ENCODE peak calls at places on chromosomes 7 and 10, in four cellular contexts. L is nephron progenitor cell, S is endodermal cell, V is HCT116. M is an unnamed sample.

GRCh38 chr7:133773601-133774000 is 353.5 kb upstream of the LRGUK start:
- DNase-seq in L (no peak), S (no peak), V (no peak), M (no peak)

GRCh38 chr10:28036587-28036986 is 37.7 kb upstream of the ODAD2 start:
- DNase-seq in L (no peak), S (no peak), V (no peak), M (no peak)

GRCh38 chr7:82343-83155 is 109.8 kb upstream of the FAM20C start:
- DNase-seq in L (no peak), S (peak), V (no peak), M (no peak)

GRCh38 chr7:132783824-132784223 is 207.6 kb upstream of the PLXNA4 start:
- DNase-seq in L (no peak), S (no peak), V (peak), M (no peak)

GRCh38 chr7:67713651-67714050 is 717.0 kb downstream of the TYW1 start:
- DNase-seq in L (no peak), S (no peak), V (no peak), M (no peak)

GRCh38 chr10:3206516-3207157 is 34.1 kb upstream of the PITRM1 start:
- DNase-seq in L (no peak), S (no peak), V (no peak), M (no peak)

GRCh38 chr10:58291538-58292174 is 22.7 kb downstream of the CISD1 start:
- DNase-seq in L (no peak), S (no peak), V (peak), M (peak)

GRCh38 chr10:83991986-83992753 is 147.1 kb upstream of the GHITM start:
- DNase-seq in L (peak), S (peak), V (peak), M (peak)

GRCh38 chr7:155141562-155141961 is 71.4 kb downstream of the HTR5A start:
- DNase-seq in L (no peak), S (peak), V (no peak), M (no peak)

GRCh38 chr7:36784991-36785940 is 61.0 kb upstream of the AOAH start:
- DNase-seq in L (no peak), S (no peak), V (no peak), M (no peak)

GRCh38 chr7:99293650-99294049 is 21.0 kb downstream of the MYH16 start:
- DNase-seq in L (no peak), S (no peak), V (no peak), M (no peak)

GRCh38 chr10:88992945-88993537 is 2.4 kb downstream of the FAS start:
- DNase-seq in L (no peak), S (no peak), V (no peak), M (no peak)

GRCh38 chr7:152752513-152752912 is 7.0 kb upstream of the ACTR3B start:
- DNase-seq in L (no peak), S (peak), V (no peak), M (no peak)

GRCh38 chr7:41977165-41977651 is 259.8 kb downstream of the GLI3 start:
- DNase-seq in L (peak), S (peak), V (peak), M (no peak)

GRCh38 chr7:100837099-100837836 is 9.9 kb upstream of the EPHB4 start:
- DNase-seq in L (peak), S (peak), V (peak), M (peak)

GRCh38 chr7:148697950-148698396 is 730 bp upstream of the CUL1 start:
- DNase-seq in L (no peak), S (no peak), V (no peak), M (no peak)

GRCh38 chr7:11830582-11831382 is 1.2 kb downstream of the THSD7A start:
- DNase-seq in L (no peak), S (peak), V (no peak), M (no peak)

GRCh38 chr10:6049031-6049400 is 13.2 kb downstream of the IL2RA start:
- DNase-seq in L (no peak), S (peak), V (no peak), M (no peak)

GRCh38 chr7:46764100-46764941 is 817.6 kb downstream of the TNS3 start:
- DNase-seq in L (no peak), S (no peak), V (peak), M (peak)

GRCh38 chr10:69160809-69161225 is 19.2 kb upstream of the SUPV3L1 start:
- DNase-seq in L (no peak), S (no peak), V (no peak), M (no peak)

GRCh38 chr7:45157653-45158401 is at the start of gene RAMP3:
- DNase-seq in L (peak), S (peak), V (no peak), M (no peak)

GRCh38 chr10:116849271-116850057 is at the start of gene ENO4:
- DNase-seq in L (peak), S (peak), V (peak), M (peak)

GRCh38 chr10:652226-652625 is 37.2 kb downstream of the DIP2C start:
- DNase-seq in L (no peak), S (peak), V (no peak), M (no peak)

GRCh38 chr7:114405427-114405826 is 9.2 kb upstream of the FOXP2 start:
- DNase-seq in L (no peak), S (no peak), V (peak), M (no peak)

GRCh38 chr10:3470191-3470590 is 297.6 kb upstream of the PITRM1 start:
- DNase-seq in L (no peak), S (peak), V (no peak), M (no peak)

GRCh38 chr10:130424418-130424817 is 288.2 kb downstream of the GLRX3 start:
- DNase-seq in L (no peak), S (peak), V (no peak), M (no peak)

GRCh38 chr10:16816830-16817124 is 447 bp downstream of the RSU1 start:
- DNase-seq in L (no peak), S (no peak), V (no peak), M (no peak)

GRCh38 chr7:53311205-53311604 is 275.8 kb downstream of the POM121L12 start:
- DNase-seq in L (no peak), S (peak), V (no peak), M (no peak)
- TF ChIP-seq CTCF in L (no peak), S (no peak), V (no peak), M (no peak)

GRCh38 chr7:29193316-29194205 is 1.0 kb upstream of the CHN2 start:
- DNase-seq in L (no peak), S (peak), V (no peak), M (no peak)

GRCh38 chr7:29190349-29191045 is 4.1 kb upstream of the CHN2 start:
- DNase-seq in L (no peak), S (no peak), V (no peak), M (no peak)

GRCh38 chr7:29192284-29192683 is 2.3 kb upstream of the CHN2 start:
- DNase-seq in L (no peak), S (no peak), V (no peak), M (no peak)

GRCh38 chr7:29192811-29193210 is 1.8 kb upstream of the CHN2 start:
- DNase-seq in L (no peak), S (no peak), V (no peak), M (no peak)

GRCh38 chr7:29189743-29190201 is 4.8 kb upstream of the CHN2 start:
- DNase-seq in L (peak), S (peak), V (peak), M (peak)
- TF ChIP-seq CTCF in L (peak), S (peak), V (peak), M (peak)

DNA sequence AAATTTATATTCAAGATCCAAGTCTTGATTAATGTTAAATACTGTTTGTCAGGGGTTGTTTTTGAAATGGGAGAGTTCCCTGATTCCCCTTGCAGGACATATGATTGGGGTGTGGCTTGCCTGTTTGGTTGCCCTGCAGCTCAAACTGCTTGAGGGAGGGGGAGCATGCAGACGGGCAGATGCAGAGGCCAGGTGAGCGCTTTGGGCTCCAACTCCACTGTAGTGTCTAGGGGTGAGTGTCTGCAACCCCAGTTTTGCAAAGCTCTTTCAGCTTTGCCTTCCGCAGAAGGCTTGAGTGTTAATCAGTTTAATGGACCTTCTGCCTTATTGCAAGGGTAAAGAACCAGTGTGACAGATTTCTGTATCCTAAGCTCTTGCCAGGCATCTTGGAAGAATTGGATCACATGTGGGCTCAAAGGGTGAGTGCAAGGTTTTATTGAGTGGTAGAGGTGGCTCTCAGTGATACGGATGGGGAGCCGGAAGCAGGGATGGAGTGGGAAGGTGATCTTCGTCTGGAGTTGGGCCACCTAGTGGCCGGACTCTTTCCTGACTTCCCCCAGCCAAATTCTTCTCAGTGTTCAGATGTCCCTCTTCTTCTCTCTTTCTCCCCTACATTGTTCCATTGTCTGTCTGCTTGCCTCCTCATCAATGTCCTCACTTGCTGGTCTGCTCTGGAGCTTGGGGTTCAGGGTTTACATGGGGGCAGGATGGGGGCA is 479.7 kb downstream of the ATRNL1 start:
- DNase-seq in L (peak), S (peak), V (peak), M (peak)
- TF ChIP-seq CTCF in L (peak), S (peak), V (peak), M (peak)

GRCh38 chr7:82250598-82250997 is 193.0 kb downstream of the CACNA2D1 start:
- DNase-seq in L (no peak), S (no peak), V (no peak), M (no peak)

GRCh38 chr7:82249979-82250378 is 193.6 kb downstream of the CACNA2D1 start:
- DNase-seq in L (no peak), S (no peak), V (no peak), M (no peak)

GRCh38 chr7:82244947-82245346 is 198.6 kb downstream of the CACNA2D1 start:
- DNase-seq in L (no peak), S (no peak), V (no peak), M (no peak)

DNA sequence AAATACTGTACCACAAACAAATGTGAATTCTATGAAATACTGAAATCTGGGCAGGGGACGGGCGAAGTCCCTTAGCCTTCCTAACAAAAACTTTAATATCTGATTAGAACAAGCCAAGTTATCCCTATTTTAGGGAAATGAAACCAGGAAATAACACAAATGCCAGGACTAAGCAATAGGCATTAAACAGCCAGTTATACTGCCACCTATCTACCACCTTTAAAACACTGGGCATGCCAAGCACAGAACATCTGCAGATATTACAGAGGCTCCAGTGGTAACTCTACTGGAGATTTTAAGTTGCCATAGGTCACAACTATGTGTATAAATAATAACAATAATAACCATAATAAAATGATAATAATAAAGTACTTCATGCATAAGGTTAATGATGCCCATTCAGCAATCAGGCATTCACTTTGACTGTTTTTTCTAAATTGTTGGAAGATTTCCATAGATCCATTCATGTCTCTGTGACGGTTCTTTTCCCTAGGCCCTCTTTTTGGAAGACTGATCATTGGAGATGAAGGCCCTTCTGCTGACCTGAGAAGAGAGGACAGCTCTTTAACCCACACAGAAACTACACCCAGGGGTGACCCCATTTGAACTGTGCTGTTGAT is 195.7 kb downstream of the CACNA2D1 start:
- DNase-seq in L (no peak), S (no peak), V (peak), M (no peak)
- TF ChIP-seq CTCF in L (peak), S (peak), V (peak), M (peak)

GRCh38 chr10:87505366-87506113 is 847 bp downstream of the MINPP1 start:
- DNase-seq in L (peak), S (peak), V (peak), M (peak)
- TF ChIP-seq CTCF in L (peak), S (peak), V (peak), M (peak)

DNA sequence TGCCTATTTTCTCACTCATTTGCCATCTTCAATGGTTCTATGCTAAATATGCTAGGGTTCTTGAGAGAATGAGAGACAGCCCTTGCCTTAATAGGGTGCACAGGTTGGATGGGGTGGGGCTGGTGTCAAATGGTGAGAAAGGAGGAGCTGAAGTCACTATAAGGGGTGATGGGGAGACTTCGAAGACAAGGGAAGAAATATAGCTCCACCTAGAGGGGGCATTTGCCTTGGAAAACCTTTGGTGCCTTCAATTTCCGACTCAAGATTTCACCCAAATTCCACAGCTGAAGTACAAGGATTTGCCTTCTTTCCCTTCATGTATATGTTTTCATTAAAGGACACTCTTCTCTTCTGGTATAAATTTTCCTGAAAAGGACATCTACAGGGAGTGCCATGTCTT is 5.6 kb downstream of the PTN start:
- DNase-seq in L (no peak), S (peak), V (no peak), M (no peak)
- TF ChIP-seq CTCF in L (no peak), S (peak), V (no peak), M (peak)

DNA sequence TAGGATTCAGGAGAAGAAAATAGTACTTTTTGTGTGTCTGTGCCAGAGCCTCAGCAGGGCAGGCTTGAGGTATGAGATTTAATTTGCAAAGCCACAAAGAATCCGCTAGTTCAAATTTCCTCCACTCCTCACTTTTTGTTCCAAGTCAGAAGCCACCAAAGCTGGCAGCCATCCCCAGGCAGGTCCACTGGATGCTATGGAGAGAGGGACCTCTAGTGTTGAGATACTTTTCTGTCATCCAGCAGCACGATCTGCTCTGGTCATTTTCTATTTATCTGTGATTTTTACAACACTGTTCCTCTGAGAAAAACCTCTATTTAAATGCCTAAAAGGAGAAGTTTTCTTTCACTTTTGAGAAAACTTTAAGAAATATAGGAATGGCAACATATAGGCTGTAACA is 147.9 kb upstream of the FRMD4A start:
- DNase-seq in L (peak), S (peak), V (peak), M (peak)
- TF ChIP-seq CTCF in L (peak), S (peak), V (peak), M (peak)

DNA sequence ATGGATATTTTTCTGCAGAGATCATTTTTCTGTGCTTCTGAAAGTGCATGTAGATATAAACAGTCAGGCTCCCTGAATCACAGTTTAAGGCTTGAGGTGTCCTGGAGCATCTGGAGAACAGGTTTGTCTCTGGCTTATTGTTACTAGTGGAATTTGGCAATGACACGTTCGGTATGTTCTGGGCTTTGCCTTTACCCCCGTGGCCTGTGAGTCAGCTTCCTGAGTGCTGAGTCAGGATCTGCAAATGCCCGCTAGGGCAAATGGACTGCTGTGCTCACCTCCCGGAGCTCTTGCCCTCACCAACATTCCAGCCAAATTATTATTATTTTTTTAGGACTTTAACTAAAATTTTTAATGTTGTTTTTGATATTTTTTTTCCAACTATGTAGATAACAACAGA is 192.5 kb upstream of the PRSS1 start:
- DNase-seq in L (no peak), S (peak), V (peak), M (no peak)
- TF ChIP-seq CTCF in L (no peak), S (peak), V (no peak), M (peak)

GRCh38 chr7:51223505-51223904 is 93.1 kb downstream of the COBL start:
- DNase-seq in L (no peak), S (no peak), V (no peak), M (no peak)

GRCh38 chr7:51222916-51223315 is 93.7 kb downstream of the COBL start:
- DNase-seq in L (no peak), S (no peak), V (no peak), M (no peak)

GRCh38 chr7:51226042-51226755 is 90.4 kb downstream of the COBL start:
- DNase-seq in L (no peak), S (no peak), V (no peak), M (no peak)

GRCh38 chr7:51226916-51227535 is 89.6 kb downstream of the COBL start:
- DNase-seq in L (no peak), S (no peak), V (no peak), M (no peak)

DNA sequence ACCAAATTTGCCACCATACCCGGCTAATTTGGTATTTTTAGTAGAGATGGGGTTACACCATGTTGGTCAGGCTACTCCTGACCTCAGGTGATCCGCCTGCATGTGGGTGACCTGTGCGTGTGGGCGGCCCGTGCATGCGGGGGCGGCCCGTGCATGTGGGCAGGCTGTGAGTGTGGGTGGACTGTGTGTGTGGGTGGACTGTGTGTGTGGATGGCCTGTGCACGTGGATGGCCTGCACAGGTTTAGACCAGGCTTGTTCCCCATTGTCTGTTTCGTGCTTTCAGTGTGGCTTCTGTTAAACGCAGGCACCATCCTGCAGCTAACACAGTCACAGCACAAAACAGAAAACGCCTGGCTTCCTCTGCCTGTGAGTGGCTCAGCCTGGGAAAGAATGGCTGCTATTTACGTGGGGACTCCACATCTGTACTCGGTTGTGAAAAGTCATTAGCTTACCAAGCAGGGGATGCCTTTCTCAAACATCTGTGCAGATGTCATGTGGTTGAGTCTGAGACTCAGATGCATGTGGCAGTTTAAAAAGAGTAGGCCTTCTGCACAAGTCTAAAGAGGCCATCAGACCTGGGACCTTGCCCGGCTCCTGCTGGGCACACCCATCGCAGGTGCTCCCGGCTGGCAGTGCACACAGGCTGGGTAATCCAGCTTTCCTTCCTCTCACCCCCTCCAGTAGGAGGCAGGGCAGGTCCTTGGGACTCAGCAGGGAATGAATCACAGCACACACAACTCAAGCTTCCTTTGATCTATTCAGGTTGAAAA is 91.6 kb downstream of the COBL start:
- DNase-seq in L (no peak), S (peak), V (peak), M (no peak)
- TF ChIP-seq CTCF in L (no peak), S (peak), V (peak), M (peak)

M was measured in BE2C.